ENCODE peak calls at places on chromosomes 2 and 18, in four cellular contexts. One of them, this sample, is unnamed.

GRCh38 chr2:23273786-23274185 is 111.2 kb upstream of the KLHL29 start:
- DNase-seq in SJCRH30: peak; percentile 50
- DNase-seq in NCI-H2081: no peak
- DNase-seq in NCI-H1105: no peak
- DNase-seq in this sample: no peak

GRCh38 chr2:182280128-182280527 is 146.7 kb downstream of the PDE1A start:
- DNase-seq in SJCRH30: peak; percentile 61
- DNase-seq in NCI-H2081: no peak
- DNase-seq in NCI-H1105: no peak
- DNase-seq in this sample: no peak

GRCh38 chr18:48152549-48152948 is 222.1 kb upstream of the SMAD2 start:
- DNase-seq in SJCRH30: no peak
- DNase-seq in NCI-H2081: no peak
- DNase-seq in NCI-H1105: no peak
- DNase-seq in this sample: no peak

GRCh38 chr2:110804915-110805314 is 72.5 kb downstream of the ACOXL start:
- DNase-seq in SJCRH30: no peak
- DNase-seq in NCI-H2081: no peak
- DNase-seq in NCI-H1105: no peak
- DNase-seq in this sample: no peak

GRCh38 chr2:207409525-207409924 is 120.2 kb upstream of the CREB1 start:
- DNase-seq in SJCRH30: no peak
- DNase-seq in NCI-H2081: no peak
- DNase-seq in NCI-H1105: no peak
- DNase-seq in this sample: no peak

GRCh38 chr2:17940105-17940630 is 61.7 kb downstream of the KCNS3 start:
- DNase-seq in SJCRH30: no peak
- DNase-seq in NCI-H2081: no peak
- DNase-seq in NCI-H1105: no peak
- DNase-seq in this sample: no peak

GRCh38 chr2:84849271-84849952 is 31.5 kb downstream of the TRABD2A start:
- DNase-seq in SJCRH30: no peak
- DNase-seq in NCI-H2081: peak; percentile 15
- DNase-seq in NCI-H1105: no peak
- DNase-seq in this sample: no peak

GRCh38 chr2:224518806-224519580 is 66.2 kb downstream of the CUL3 start:
- DNase-seq in SJCRH30: no peak
- DNase-seq in NCI-H2081: no peak
- DNase-seq in NCI-H1105: no peak
- DNase-seq in this sample: no peak

GRCh38 chr2:62370304-62371250 is 135.4 kb downstream of the TMEM17 start:
- DNase-seq in SJCRH30: no peak
- DNase-seq in NCI-H2081: no peak
- DNase-seq in NCI-H1105: no peak
- DNase-seq in this sample: no peak

GRCh38 chr18:22467760-22468553 is 50.2 kb upstream of the CTAGE1 start:
- DNase-seq in SJCRH30: no peak
- DNase-seq in NCI-H2081: no peak
- DNase-seq in NCI-H1105: no peak
- DNase-seq in this sample: no peak

GRCh38 chr2:2542316-2542715 is 211.2 kb upstream of the MYT1L start:
- DNase-seq in SJCRH30: no peak
- DNase-seq in NCI-H2081: no peak
- DNase-seq in NCI-H1105: no peak
- DNase-seq in this sample: no peak

GRCh38 chr2:204542967-204543608 is 2.2 kb upstream of the PARD3B start:
- DNase-seq in SJCRH30: no peak
- DNase-seq in NCI-H2081: no peak
- DNase-seq in NCI-H1105: no peak
- DNase-seq in this sample: no peak

GRCh38 chr2:45007961-45008295 is 1.3 kb downstream of the SIX2 start:
- DNase-seq in SJCRH30: no peak
- DNase-seq in NCI-H2081: no peak
- DNase-seq in NCI-H1105: no peak
- DNase-seq in this sample: no peak

GRCh38 chr2:238106339-238106697 is 6.2 kb downstream of the ESPNL start:
- DNase-seq in SJCRH30: no peak
- DNase-seq in NCI-H2081: no peak
- DNase-seq in NCI-H1105: no peak
- DNase-seq in this sample: no peak

GRCh38 chr2:138712212-138712979 is 67.8 kb downstream of the NXPH2 start:
- DNase-seq in SJCRH30: no peak
- DNase-seq in NCI-H2081: no peak
- DNase-seq in NCI-H1105: no peak
- DNase-seq in this sample: no peak

GRCh38 chr2:118003396-118003824 is 10.5 kb downstream of the CCDC93 start:
- DNase-seq in SJCRH30: peak; percentile 41
- DNase-seq in NCI-H2081: peak; percentile 53
- DNase-seq in NCI-H1105: peak; percentile 67
- DNase-seq in this sample: peak; percentile 47

GRCh38 chr2:27194538-27195354 is 17.1 kb upstream of the ATRAID start:
- DNase-seq in SJCRH30: no peak
- DNase-seq in NCI-H2081: peak; percentile 25
- DNase-seq in NCI-H1105: no peak
- DNase-seq in this sample: no peak

GRCh38 chr2:234032301-234032856 is 18.1 kb upstream of the SPP2 start:
- DNase-seq in SJCRH30: no peak
- DNase-seq in NCI-H2081: no peak
- DNase-seq in NCI-H1105: no peak
- DNase-seq in this sample: no peak

GRCh38 chr18:9049495-9049809 is 53.0 kb upstream of the NDUFV2 start:
- DNase-seq in SJCRH30: no peak
- DNase-seq in NCI-H2081: no peak
- DNase-seq in NCI-H1105: no peak
- DNase-seq in this sample: no peak

GRCh38 chr2:81598437-81598836 is 1293.9 kb upstream of the LRRTM1 start:
- DNase-seq in SJCRH30: no peak
- DNase-seq in NCI-H2081: no peak
- DNase-seq in NCI-H1105: no peak
- DNase-seq in this sample: no peak

GRCh38 chr2:157460384-157460837 is 16.5 kb upstream of the CYTIP start:
- DNase-seq in SJCRH30: no peak
- DNase-seq in NCI-H2081: no peak
- DNase-seq in NCI-H1105: no peak
- DNase-seq in this sample: no peak

GRCh38 chr2:64405476-64406406 is 48.2 kb upstream of the LGALSL start:
- DNase-seq in SJCRH30: no peak
- DNase-seq in NCI-H2081: no peak
- DNase-seq in NCI-H1105: no peak
- DNase-seq in this sample: no peak

GRCh38 chr2:111219734-111220505 is 99.2 kb downstream of the BCL2L11 start:
- DNase-seq in SJCRH30: no peak
- DNase-seq in NCI-H2081: no peak
- DNase-seq in NCI-H1105: no peak
- DNase-seq in this sample: no peak

GRCh38 chr2:145431181-145431951 is 911.4 kb upstream of the ZEB2 start:
- DNase-seq in SJCRH30: peak; percentile 3
- DNase-seq in NCI-H2081: peak; percentile 93
- DNase-seq in NCI-H1105: peak; percentile 99
- DNase-seq in this sample: no peak

GRCh38 chr2:37982147-37982582 is 57.1 kb downstream of the RMDN2 start:
- DNase-seq in SJCRH30: peak; percentile 71
- DNase-seq in NCI-H2081: peak; percentile 55
- DNase-seq in NCI-H1105: peak; percentile 28
- DNase-seq in this sample: peak; percentile 71

GRCh38 chr2:188204830-188205229 is 86.8 kb upstream of the GULP1 start:
- DNase-seq in SJCRH30: no peak
- DNase-seq in NCI-H2081: no peak
- DNase-seq in NCI-H1105: no peak
- DNase-seq in this sample: no peak

This sample was measured in spleen.